ENCODE peak calls at places on chromosomes 6 and 20, in five cellular contexts. O, W, J, E and U are unnamed samples.

GRCh38 chr6:33976425-33977360 is 169.2 kb downstream of the GRM4 start:
- DNase-seq in O (no peak), W (no peak), J (no peak), E (no peak), U (no peak)

GRCh38 chr6:144912474-144912873 is 627.3 kb downstream of the UTRN start:
- DNase-seq in O (no peak), W (no peak), J (no peak), E (no peak), U (no peak)

GRCh38 chr6:37324131-37325033 is 29.4 kb upstream of the RNF8 start:
- DNase-seq in O (no peak), W (no peak), J (no peak), E (no peak), U (no peak)

GRCh38 chr6:15299430-15300131 is 53.7 kb downstream of the JARID2 start:
- DNase-seq in O (no peak), W (peak), J (no peak), E (peak), U (no peak)

GRCh38 chr6:36929607-36930006 is 24.9 kb upstream of the PI16 start:
- DNase-seq in O (no peak), W (no peak), J (no peak), E (no peak), U (no peak)

GRCh38 chr6:111113731-111114438 is 26.6 kb downstream of the SLC16A10 start:
- DNase-seq in O (no peak), W (no peak), J (no peak), E (no peak), U (peak)

GRCh38 chr20:43923322-43923721 is 8.7 kb downstream of the TOX2 start:
- DNase-seq in O (no peak), W (no peak), J (no peak), E (no peak), U (no peak)

GRCh38 chr6:87366428-87366827 is 21.8 kb downstream of the C6orf163 start:
- DNase-seq in O (no peak), W (no peak), J (no peak), E (no peak), U (no peak)

GRCh38 chr6:73704260-73704659 is 8.3 kb downstream of the CD109 start:
- DNase-seq in O (no peak), W (peak), J (no peak), E (no peak), U (no peak)

GRCh38 chr6:17178754-17179153 is 76.9 kb downstream of the STMND1 start:
- DNase-seq in O (no peak), W (no peak), J (no peak), E (no peak), U (no peak)

GRCh38 chr6:18501313-18502013 is 114.3 kb downstream of the RNF144B start:
- DNase-seq in O (no peak), W (no peak), J (no peak), E (no peak), U (no peak)

GRCh38 chr6:116444092-116444491 is 17.1 kb upstream of the CALHM6 start:
- DNase-seq in O (peak), W (peak), J (no peak), E (no peak), U (no peak)

GRCh38 chr6:139627091-139627490 is 252.6 kb upstream of the CITED2 start:
- DNase-seq in O (no peak), W (no peak), J (peak), E (no peak), U (peak)

GRCh38 chr20:57522380-57522973 is 2.5 kb downstream of the CTCFL start:
- DNase-seq in O (no peak), W (no peak), J (no peak), E (no peak), U (no peak)

DNA sequence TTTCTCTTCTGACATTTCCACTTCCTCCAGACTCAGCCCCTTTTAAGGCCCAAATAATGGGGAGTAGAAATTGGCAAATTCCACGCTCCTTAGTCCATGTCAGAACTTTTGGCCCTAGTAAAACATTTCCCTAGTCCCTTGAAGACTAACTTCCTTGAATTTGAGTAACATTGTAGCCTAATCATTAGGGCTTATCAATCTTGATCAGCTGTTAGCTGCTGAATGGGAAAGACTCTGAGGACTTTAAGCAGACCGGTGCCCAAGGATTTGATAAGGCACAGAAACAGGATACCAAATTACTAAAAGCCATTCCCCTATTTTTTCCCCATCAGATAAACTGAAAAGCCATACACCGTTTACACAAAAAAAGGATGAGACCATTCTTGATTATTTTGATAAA is 37.0 kb upstream of the ECI2 start:
- DNase-seq in O (no peak), W (no peak), J (no peak), E (no peak), U (no peak)
- TF ChIP-seq SUZ12 in O (no peak), W (no peak), J (no peak), E (no peak), U (no peak)

GRCh38 chr20:61802721-61803311 is 262.9 kb downstream of the TAF4 start:
- DNase-seq in O (no peak), W (no peak), J (no peak), E (no peak), U (no peak)

GRCh38 chr20:61805365-61805764 is 260.3 kb downstream of the TAF4 start:
- DNase-seq in O (no peak), W (no peak), J (no peak), E (no peak), U (no peak)

GRCh38 chr20:61803416-61803902 is 262.2 kb downstream of the TAF4 start:
- DNase-seq in O (no peak), W (no peak), J (no peak), E (no peak), U (no peak)

GRCh38 chr20:61804896-61805295 is 260.8 kb downstream of the TAF4 start:
- DNase-seq in O (no peak), W (no peak), J (no peak), E (no peak), U (no peak)

DNA sequence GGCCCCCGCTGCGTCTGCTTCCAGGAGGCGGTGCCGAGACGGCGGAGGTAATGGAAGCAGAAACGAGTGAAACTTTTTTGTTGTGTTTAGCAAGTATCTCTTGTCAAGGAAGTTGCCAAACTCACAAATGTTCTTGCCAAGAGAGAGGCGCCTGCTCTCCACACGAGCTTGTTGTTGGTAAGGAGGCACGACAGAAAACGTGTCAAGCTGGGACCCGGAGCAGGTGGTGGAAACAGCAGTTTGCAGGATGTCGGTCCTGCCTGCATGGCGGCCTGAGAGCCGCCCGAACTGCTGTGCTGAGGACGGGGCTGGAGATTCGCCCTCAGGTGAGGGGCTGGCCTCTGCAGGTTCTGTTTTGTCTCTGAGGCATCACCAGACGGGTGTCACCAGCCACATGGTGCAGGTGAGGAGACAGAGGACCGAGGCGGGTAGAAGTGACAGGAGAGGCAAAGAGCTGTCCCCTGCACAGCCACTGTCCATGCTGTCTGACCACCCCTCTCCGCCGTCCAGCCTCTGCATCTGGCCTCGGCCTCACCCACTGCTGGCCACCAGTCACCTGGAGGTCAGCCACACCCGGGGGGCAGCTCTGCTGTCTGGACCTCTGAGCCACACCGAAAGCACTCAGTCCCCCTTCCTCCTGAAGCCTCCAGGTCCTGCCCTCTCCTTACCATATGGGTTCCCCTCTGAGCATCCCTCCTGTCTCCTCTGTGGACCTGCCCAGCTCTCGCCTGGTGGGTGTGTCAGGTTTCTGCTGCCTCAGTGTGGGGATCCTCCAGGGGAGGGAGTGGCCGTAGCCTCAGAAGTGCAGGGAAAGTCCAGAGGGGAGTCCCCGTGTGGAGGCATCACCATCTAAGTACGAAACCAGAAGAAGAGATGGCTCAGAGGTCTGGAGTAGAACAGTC is 261.5 kb downstream of the TAF4 start:
- DNase-seq in O (no peak), W (no peak), J (no peak), E (peak), U (no peak)
- TF ChIP-seq SUZ12 in O (no peak), W (no peak), J (no peak), E (no peak), U (no peak)

GRCh38 chr6:101326411-101326810 is 67.1 kb upstream of the GRIK2 start:
- DNase-seq in O (no peak), W (no peak), J (no peak), E (no peak), U (no peak)

DNA sequence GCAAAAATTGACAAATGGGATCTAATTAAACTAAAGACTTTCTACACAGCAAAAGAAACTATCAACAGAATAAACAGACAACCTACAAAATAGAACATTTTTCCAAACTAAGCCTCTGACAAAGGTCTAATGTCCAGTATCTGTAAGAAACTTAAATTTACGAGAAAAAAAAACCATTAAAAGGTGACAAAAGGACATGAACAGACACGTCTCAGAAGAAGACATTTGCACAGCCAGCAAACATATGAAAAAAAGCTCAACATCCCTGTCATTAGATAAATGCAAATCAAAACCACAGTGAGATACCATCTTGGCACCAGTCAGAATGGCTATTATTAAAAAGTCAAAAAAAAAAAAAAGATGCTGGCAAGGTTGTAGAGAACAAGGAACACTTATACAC is 70.6 kb upstream of the GRIK2 start:
- DNase-seq in O (no peak), W (no peak), J (no peak), E (no peak), U (no peak)
- TF ChIP-seq SUZ12 in O (no peak), W (no peak), J (no peak), E (no peak), U (no peak)

DNA sequence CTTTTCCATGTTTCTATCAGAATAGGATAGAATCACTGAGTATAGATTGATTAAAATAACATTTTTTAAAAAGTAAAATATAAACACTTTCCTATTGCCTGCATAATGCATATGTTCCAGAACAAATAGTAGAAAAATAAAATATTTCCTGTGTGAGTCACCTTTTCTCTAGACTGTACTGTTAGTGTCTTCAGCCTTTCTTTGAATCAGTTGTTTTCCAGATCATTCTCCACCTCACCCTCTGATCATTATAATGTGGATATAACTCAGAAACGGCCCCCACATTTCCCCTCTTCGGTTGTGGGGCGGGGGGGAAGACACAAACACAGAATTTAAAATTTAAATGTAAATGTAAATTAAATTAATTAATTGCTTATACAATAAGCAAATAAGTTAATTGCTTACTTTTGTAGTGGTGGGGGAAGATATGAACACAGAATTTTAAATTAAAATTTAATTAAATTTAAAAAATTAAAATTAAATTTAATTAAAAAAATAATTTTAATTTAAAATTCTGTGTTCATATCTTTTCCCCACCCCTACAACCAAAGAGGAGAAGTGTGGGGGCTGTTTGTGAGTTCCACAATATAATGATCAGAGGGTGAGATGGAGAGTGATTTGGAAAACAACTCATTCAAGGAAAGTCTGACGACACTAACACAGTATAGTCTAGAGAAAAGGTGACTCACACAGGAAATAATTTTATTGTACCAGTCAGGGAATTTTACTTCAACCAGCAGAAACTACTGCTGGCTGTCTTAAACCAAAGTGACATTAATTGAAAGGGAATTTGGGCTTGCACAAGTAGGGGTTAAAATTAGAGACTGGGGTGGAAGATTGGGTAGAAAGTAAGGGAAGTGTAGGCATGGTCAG is 37.1 kb upstream of the PROKR2 start:
- DNase-seq in O (no peak), W (no peak), J (no peak), E (no peak), U (no peak)
- TF ChIP-seq SUZ12 in O (no peak), W (no peak), J (no peak), E (no peak), U (no peak)

DNA sequence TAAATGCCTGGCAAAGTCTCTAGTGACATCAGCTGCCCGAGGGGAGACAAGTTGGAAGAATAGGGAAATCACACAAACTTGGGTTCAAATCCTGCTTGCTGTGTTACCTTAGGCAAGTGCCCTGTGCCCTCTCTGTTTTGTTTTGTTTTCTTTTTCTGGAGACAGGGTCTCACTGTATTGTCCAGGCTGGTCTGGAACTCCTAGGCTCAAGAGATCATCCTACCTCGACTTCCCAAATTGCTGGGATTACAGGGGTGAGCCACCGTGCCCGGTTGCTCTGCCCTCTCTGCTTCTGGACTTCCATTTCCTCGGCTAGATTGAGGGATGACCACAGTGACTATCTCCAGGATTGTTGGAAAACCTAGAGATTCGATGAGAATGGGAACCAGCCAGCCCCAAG is 55.4 kb downstream of the SNAI1 start:
- DNase-seq in O (no peak), W (no peak), J (no peak), E (no peak), U (no peak)
- TF ChIP-seq SUZ12 in O (no peak), W (no peak), J (no peak), E (no peak), U (no peak)

GRCh38 chr6:31762878-31763616 is 591 bp downstream of the SAPCD1 start:
- DNase-seq in O (no peak), W (no peak), J (no peak), E (no peak), U (no peak)

GRCh38 chr6:31764239-31764638 is 1.8 kb downstream of the SAPCD1 start:
- DNase-seq in O (no peak), W (no peak), J (no peak), E (no peak), U (no peak)

GRCh38 chr6:31765559-31765909 is 3.1 kb downstream of the SAPCD1 start:
- DNase-seq in O (no peak), W (no peak), J (no peak), E (no peak), U (no peak)

GRCh38 chr6:31762356-31762755 is at the start of gene SAPCD1:
- DNase-seq in O (no peak), W (no peak), J (no peak), E (no peak), U (no peak)

GRCh38 chr6:31763617-31763940 is 1.1 kb downstream of the SAPCD1 start:
- DNase-seq in O (no peak), W (peak), J (no peak), E (no peak), U (peak)
- TF ChIP-seq SUZ12 in O (no peak), W (no peak), J (no peak), E (no peak), U (no peak)

GRCh38 chr20:62248890-62249560 is 10.7 kb downstream of the OSBPL2 start:
- DNase-seq in O (no peak), W (no peak), J (no peak), E (no peak), U (no peak)
- TF ChIP-seq SUZ12 in O (no peak), W (no peak), J (no peak), E (no peak), U (no peak)

GRCh38 chr20:52619101-52619500 is 353.1 kb upstream of the TSHZ2 start:
- DNase-seq in O (no peak), W (no peak), J (no peak), E (no peak), U (no peak)
- TF ChIP-seq SUZ12 in O (no peak), W (no peak), J (no peak), E (no peak), U (no peak)